ENCODE peak calls at places on chromosome 12, in four cellular contexts. P is K562, A is GM12878, G is HepG2. K is an unnamed sample.

GRCh38 chr12:93894391-93895095 is 217.4 kb downstream of the CRADD start:
- DNase-seq in P (no peak), A (no peak), G (no peak), K (no peak)

GRCh38 chr12:128338344-128338743 is 71.4 kb downstream of the TMEM132C start:
- DNase-seq in P (no peak), A (no peak), G (no peak), K (no peak)

GRCh38 chr12:109736552-109737108 is 23.0 kb downstream of the FAM222A start:
- DNase-seq in P (peak), A (no peak), G (peak), K (peak)

GRCh38 chr12:132824053-132824452 is 4.6 kb downstream of the GOLGA3 start:
- DNase-seq in P (no peak), A (no peak), G (no peak), K (no peak)

GRCh38 chr12:113306382-113306781 is 28.5 kb downstream of the SLC8B1 start:
- DNase-seq in P (no peak), A (no peak), G (no peak), K (no peak)

GRCh38 chr12:30878034-30878433 is 48.5 kb upstream of the TSPAN11 start:
- DNase-seq in P (no peak), A (no peak), G (no peak), K (no peak)

GRCh38 chr12:103599274-103599673 is 12.2 kb downstream of the STAB2 start:
- DNase-seq in P (no peak), A (no peak), G (no peak), K (no peak)

GRCh38 chr12:57842342-57843294 is 3.9 kb downstream of the CTDSP2 start:
- DNase-seq in P (no peak), A (no peak), G (no peak), K (peak)

GRCh38 chr12:77089701-77090220 is 24.4 kb upstream of the E2F7 start:
- DNase-seq in P (no peak), A (no peak), G (no peak), K (no peak)

GRCh38 chr12:108911915-108912314 is 32.0 kb downstream of the DAO start:
- DNase-seq in P (no peak), A (no peak), G (no peak), K (no peak)

GRCh38 chr12:61282790-61283575 is 977.2 kb upstream of the USP15 start:
- DNase-seq in P (no peak), A (no peak), G (no peak), K (no peak)

GRCh38 chr12:49030714-49031572 is 12.4 kb upstream of the PRKAG1 start:
- DNase-seq in P (no peak), A (no peak), G (no peak), K (no peak)

GRCh38 chr12:6476496-6476895 is 6.0 kb upstream of the VAMP1 start:
- DNase-seq in P (no peak), A (no peak), G (no peak), K (no peak)

GRCh38 chr12:69417231-69417630 is 53.0 kb upstream of the FRS2 start:
- DNase-seq in P (no peak), A (no peak), G (no peak), K (no peak)

GRCh38 chr12:104662908-104663307 is 206.2 kb downstream of the CHST11 start:
- DNase-seq in P (no peak), A (no peak), G (no peak), K (no peak)

GRCh38 chr12:81863406-81863805 is 104.3 kb upstream of the PPFIA2 start:
- DNase-seq in P (no peak), A (no peak), G (no peak), K (no peak)

GRCh38 chr12:48021485-48022179 is 17.4 kb upstream of the COL2A1 start:
- DNase-seq in P (no peak), A (no peak), G (no peak), K (peak)

GRCh38 chr12:47808574-47809380 is 10.9 kb downstream of the HDAC7 start:
- DNase-seq in P (peak), A (no peak), G (no peak), K (no peak)

GRCh38 chr12:69274861-69275260 is 35.5 kb downstream of the CPSF6 start:
- DNase-seq in P (no peak), A (no peak), G (no peak), K (no peak)

GRCh38 chr12:119082496-119082895 is 96.2 kb upstream of the HSPB8 start:
- DNase-seq in P (no peak), A (no peak), G (no peak), K (no peak)

GRCh38 chr12:118330421-118331018 is 42.2 kb downstream of the TAOK3 start:
- DNase-seq in P (peak), A (no peak), G (no peak), K (peak)

GRCh38 chr12:92503029-92503931 is 199.5 kb upstream of the PLEKHG7 start:
- DNase-seq in P (no peak), A (peak), G (peak), K (no peak)
- TF ChIP-seq TARDBP in P (no peak), A (no peak), G (no peak), K (no peak)

GRCh38 chr12:130281157-130281799 is 56.4 kb upstream of the PIWIL1 start:
- DNase-seq in P (peak), A (no peak), G (no peak), K (peak)
- TF ChIP-seq FOXK2 in P (no peak), A (no peak), G (no peak), K (no peak)

GRCh38 chr12:101027200-101027599 is 182.8 kb downstream of the SLC5A8 start:
- DNase-seq in P (no peak), A (no peak), G (no peak), K (no peak)

GRCh38 chr12:101021911-101022388 is 188.1 kb downstream of the SLC5A8 start:
- DNase-seq in P (no peak), A (no peak), G (peak), K (no peak)

DNA sequence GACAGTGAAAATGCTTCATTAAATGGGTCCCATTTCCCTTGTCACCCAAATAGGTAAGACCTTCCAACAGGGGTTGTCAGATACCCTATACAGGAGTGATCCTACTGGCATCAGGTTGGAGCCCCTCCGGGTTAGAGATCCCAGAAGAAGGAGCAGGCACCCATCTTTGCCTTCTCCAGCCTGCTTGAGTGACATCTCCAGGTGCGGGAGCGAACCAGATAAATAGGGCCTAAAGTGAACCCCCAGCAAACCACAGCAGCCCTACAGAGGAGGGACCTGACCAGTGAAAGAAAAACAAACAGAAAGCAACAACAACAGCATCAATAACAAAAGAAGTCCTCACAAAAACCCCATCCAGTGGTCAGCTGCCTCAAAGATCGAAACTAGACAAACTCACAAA is 182.2 kb downstream of the SLC5A8 start:
- DNase-seq in P (no peak), A (no peak), G (no peak), K (no peak)
- TF ChIP-seq TARDBP in P (no peak), A (no peak), G (no peak), K (no peak)

DNA sequence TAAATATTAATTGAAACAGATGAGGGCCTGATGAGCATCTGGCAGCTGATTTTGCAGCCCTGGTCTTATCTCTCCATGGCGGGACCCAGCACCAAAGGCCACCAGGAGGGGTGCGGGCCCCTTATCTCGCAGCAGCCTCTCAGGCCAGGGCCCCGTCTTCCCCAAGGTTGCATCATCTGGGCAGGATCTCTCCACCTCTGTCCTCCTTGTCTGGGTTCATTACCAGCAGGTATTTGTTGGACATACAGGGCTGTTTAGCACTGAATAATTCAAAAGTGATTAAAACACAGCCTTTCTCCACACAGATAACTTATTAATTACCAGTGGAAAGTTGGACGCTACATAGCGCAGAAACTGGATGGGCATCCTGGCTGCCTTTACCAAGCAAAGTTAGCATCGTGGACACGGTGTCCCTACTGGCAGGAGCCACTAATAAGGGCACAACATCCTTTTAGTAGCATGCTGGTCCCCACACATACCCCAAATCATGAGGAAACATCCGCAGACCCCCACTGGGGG is 25.8 kb downstream of the TMEM120B start:
- DNase-seq in P (peak), A (no peak), G (no peak), K (no peak)
- TF ChIP-seq FOXK2 in P (no peak), A (no peak), G (no peak), K (no peak)

DNA sequence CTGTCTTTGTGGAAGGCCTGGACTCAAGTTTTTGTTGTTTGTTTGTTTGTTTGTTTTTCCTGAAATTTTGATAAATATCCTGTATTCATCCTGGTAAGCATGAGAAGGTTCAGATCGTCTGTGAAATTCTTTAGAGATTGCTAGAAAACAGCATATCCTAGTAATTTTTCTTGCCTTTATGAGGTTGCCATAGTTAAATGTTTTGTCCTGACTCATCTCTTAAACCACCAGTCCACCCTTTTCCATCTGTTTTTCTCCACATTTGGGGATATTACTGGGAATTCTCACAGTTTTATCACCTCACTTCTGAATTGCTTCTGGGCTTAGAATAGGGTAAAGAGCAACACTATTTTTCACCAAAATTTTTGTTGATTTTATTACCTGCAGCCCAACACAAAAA is 248.3 kb downstream of the FBXL14 start:
- DNase-seq in P (no peak), A (no peak), G (no peak), K (no peak)
- TF ChIP-seq TARDBP in P (no peak), A (no peak), G (no peak), K (no peak)

GRCh38 chr12:26798013-26798412 is 35.0 kb downstream of the ITPR2 start:
- DNase-seq in P (no peak), A (peak), G (no peak), K (no peak)
- TF ChIP-seq FOXK2 in P (no peak), A (no peak), G (no peak), K (no peak)

DNA sequence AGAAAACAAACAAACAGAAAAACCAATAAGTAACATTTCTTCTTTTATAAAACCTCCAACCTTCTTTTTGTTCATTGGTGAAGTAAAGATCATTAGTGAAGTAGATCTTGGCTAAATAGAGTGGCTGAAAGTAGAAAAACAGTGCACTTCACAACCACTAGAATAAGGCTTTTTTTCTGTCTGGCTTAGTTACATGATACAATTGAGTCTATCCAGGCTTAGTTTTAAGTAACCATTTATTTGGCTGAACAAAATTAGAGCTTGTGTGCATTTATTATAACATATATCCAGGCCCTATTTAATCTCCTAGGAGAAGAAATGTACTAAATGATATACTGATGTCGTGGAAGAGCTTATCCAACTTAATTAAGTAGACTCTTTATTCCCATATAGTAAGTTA is 65.8 kb upstream of the STK38L start:
- DNase-seq in P (no peak), A (no peak), G (no peak), K (no peak)
- TF ChIP-seq TARDBP in P (no peak), A (no peak), G (no peak), K (no peak)

DNA sequence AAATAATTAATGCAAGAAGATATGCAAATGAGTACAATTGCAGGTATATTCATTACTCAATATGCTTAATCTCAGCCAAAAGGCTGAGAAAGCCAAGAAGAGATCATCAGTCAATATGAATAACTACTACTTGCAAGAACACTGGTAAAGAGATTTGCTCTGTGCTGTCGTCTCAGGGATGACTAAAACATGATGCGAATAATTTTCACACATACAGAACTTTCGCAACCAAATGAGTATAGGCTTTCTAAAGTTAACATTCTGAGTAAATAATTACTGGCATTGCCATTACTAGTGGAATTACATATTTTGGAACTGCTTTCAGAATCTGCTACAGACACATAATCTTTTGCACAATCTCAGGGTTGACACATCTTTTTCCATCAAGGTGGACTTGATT is 24.7 kb downstream of the NCKAP1L start:
- DNase-seq in P (no peak), A (no peak), G (no peak), K (no peak)
- TF ChIP-seq FOXK2 in P (no peak), A (no peak), G (no peak), K (no peak)

GRCh38 chr12:76032043-76032981 is 736 bp upstream of the PHLDA1 start:
- DNase-seq in P (peak), A (peak), G (peak), K (peak)
- TF ChIP-seq TARDBP in P (no peak), A (no peak), G (no peak), K (no peak)